ENCODE peak calls at places on chromosomes 16 and 17, in nine cellular contexts. E is heart right ventricle, A is tibial artery, S is thoracic aorta, M is uterus, J is Peyer's patch, U is AG04450, H is SK-N-SH, O is heart left ventricle. C is an unnamed sample.

GRCh38 chr16:85123891-85124635 is 11.8 kb upstream of the CIBAR2 start:
- DNase-seq in O (peak; percentile 75), U (peak; percentile 68), A (peak; percentile 91), E (peak; percentile 68), M (peak; percentile 75), H (no peak), S (peak; percentile 64), J (no peak), C (peak; percentile 61)

GRCh38 chr16:75805946-75806345 is 79.7 kb upstream of the CPHXL start:
- DNase-seq in H (no peak), M (no peak), E (no peak), U (no peak), A (no peak), J (no peak), S (no peak), O (no peak), C (no peak)

GRCh38 chr16:73432794-73433455 is 385.0 kb upstream of the ZFHX3 start:
- DNase-seq in O (no peak), H (no peak), U (no peak), J (no peak), M (no peak), A (no peak), S (no peak), E (no peak), C (no peak)

GRCh38 chr16:65059421-65059980 is 62.4 kb downstream of the CDH11 start:
- DNase-seq in M (no peak), S (no peak), O (no peak), E (no peak), J (no peak), A (no peak), U (no peak), H (no peak), C (no peak)

GRCh38 chr17:17526369-17526768 is 30.2 kb upstream of the RASD1 start:
- DNase-seq in H (no peak), O (peak; percentile 78), S (no peak), E (peak; percentile 58), M (no peak), U (no peak), J (no peak), A (no peak), C (no peak)

GRCh38 chr16:71338193-71338592 is 20.3 kb upstream of the CALB2 start:
- DNase-seq in A (no peak), U (no peak), S (no peak), J (no peak), H (no peak), M (no peak), E (no peak), O (no peak), C (no peak)

GRCh38 chr16:4266372-4266771 is 6.5 kb downstream of the TFAP4 start:
- DNase-seq in J (no peak), U (no peak), S (no peak), O (no peak), H (peak; percentile 71), A (no peak), M (no peak), E (no peak), C (no peak)

GRCh38 chr17:66915204-66915611 is 49.3 kb upstream of the CACNG4 start:
- DNase-seq in H (peak; percentile 76), E (no peak), A (no peak), M (no peak), S (no peak), U (no peak), O (no peak), J (peak; percentile 60), C (peak; percentile 57)

GRCh38 chr17:42133461-42134041 is 10.9 kb downstream of the HSPB9 start:
- DNase-seq in E (no peak), O (no peak), S (no peak), A (no peak), H (no peak), J (peak; percentile 49), U (no peak), M (no peak), C (no peak)

GRCh38 chr16:75282811-75283281 is 31.4 kb upstream of the BCAR1 start:
- DNase-seq in O (no peak), S (no peak), E (no peak), U (no peak), A (no peak), H (peak; percentile 63), M (no peak), J (no peak), C (no peak)

DNA sequence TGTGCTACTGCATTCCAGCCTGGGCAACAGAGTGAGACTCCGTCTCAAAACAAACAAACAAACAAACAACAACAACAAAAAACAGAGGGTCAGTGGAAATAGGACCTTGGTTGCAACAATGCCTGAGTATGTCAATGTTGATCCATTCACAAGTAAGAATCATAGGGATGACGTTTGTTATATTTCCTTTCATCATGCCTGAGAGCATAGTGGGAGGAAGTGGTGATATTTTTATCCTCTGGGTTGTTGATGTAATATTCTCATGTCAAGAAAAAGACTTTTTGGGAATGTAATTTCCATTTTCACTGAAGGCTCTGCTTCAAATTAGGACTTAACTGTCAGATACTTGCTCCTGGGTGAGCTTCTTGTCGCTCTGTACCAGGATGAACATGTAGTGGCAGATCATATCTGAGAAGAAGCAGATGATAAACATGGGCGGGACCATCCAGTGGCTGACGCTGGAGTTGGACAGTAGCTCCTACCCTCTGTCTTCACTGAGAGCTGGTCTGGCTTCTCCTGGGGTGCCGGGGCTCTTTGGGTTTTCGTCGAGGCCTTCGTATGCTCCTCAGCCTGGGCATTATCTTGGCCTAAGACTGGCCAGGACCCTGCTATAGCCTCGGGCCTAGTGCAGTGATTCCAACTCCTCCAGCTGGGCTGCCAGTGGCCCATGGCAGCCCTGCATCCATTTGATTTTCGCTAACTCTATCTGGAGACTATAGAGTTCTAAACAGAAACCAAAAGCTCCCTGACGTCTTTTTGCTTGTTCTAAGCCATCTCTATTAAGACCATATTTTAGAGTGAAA is 19.6 kb downstream of the CYB5B start:
- DNase-seq in U (no peak), A (no peak), H (peak; percentile 31), J (no peak), O (peak; percentile 33), S (no peak), M (peak; percentile 45), E (no peak), C (no peak)
- H3K4me3 ChIP-seq in U (peak overlapping the region; percentile 22), A (peak overlapping the region; percentile 19), H (peak overlapping the region; percentile 22), J (peak overlapping the region; percentile 8), O (peak overlapping the region; percentile 19), S (peak overlapping the region; percentile 51), M (peak overlapping the region; percentile 12), E (no peak overlapping the region), C (peak overlapping the region; percentile 13)

DNA sequence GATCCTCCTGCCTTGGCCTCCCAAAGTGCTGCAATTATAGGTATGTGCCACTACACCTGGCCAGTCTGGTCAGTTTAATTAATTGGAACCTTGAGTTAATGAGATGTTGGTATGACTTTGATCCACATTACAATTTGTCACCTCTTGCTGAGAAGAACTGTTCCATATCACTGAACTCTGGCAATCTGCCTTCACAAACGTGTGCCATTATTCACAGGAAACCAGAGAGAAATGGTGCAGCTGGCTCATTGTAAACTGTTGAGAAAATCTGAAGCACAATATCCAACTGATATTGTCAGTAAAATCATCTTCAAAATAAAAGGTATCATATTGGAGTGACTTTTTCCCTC is 39.3 kb upstream of the YPEL2 start:
- DNase-seq in H (no peak), U (no peak), A (no peak), O (no peak), J (no peak), E (no peak), S (no peak), M (no peak), C (no peak)
- TF ChIP-seq CTCF in H (no peak), U (no peak), A (no peak), O (no peak), J (no peak), E (no peak), S (no peak), M (no peak), C (no peak)

DNA sequence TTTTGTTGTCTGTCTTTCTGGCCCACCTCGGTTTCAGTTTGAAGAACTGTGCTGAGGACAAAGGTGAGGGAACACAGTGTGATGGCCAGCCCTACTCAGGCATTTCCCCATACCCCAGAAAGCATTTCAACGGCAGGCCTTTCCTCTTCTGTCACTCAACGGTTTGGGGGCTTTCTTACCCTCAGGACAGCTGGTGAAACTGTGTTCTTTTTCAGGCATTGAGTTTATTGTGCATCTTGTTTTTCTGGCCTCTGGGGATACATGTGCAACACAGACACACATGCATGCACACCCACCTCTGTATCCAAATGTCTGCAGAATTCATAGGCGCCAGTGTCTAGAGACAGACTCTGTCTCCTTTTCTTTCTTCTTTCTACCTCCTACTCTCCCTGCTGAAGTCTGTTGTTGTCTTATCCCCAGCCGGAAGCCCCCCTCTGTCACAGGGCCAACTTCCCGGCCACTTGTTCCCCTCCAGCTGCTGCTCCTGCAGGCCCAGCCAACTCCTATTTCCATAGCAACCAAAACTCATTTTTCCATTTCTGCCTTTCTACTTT is 17.0 kb downstream of the CHD9 start:
- DNase-seq in S (no peak), O (peak; percentile 91), A (peak; percentile 72), J (no peak), M (peak; percentile 64), U (no peak), H (peak; percentile 64), E (peak; percentile 93), C (peak; percentile 63)
- H3K27ac ChIP-seq in S (no peak overlapping the region), O (peak overlapping the region; percentile 65), A (peak overlapping the region; percentile 42), J (no peak overlapping the region), M (peak overlapping the region; percentile 62), U (no peak overlapping the region), H (peak overlapping the region; percentile 94), E (peak overlapping the region; percentile 79), C (peak overlapping the region; percentile 64)

GRCh38 chr17:55585629-55586028 is 74.4 kb upstream of the SMIM36 start:
- DNase-seq in H (no peak), J (no peak), S (no peak), E (no peak), O (no peak), M (no peak), A (no peak), U (no peak), C (no peak)

GRCh38 chr17:55584861-55585260 is 73.6 kb upstream of the SMIM36 start:
- DNase-seq in M (no peak), O (no peak), S (no peak), U (no peak), H (no peak), E (no peak), J (no peak), A (no peak), C (no peak)

GRCh38 chr17:55582910-55583309 is 71.7 kb upstream of the SMIM36 start:
- DNase-seq in E (no peak), H (no peak), S (no peak), U (no peak), A (no peak), O (no peak), M (no peak), J (no peak), C (no peak)

GRCh38 chr17:55587608-55588139 is 76.4 kb upstream of the SMIM36 start:
- DNase-seq in H (no peak), M (peak; percentile 70), S (no peak), O (no peak), E (peak; percentile 61), U (no peak), J (no peak), A (no peak), C (no peak)

DNA sequence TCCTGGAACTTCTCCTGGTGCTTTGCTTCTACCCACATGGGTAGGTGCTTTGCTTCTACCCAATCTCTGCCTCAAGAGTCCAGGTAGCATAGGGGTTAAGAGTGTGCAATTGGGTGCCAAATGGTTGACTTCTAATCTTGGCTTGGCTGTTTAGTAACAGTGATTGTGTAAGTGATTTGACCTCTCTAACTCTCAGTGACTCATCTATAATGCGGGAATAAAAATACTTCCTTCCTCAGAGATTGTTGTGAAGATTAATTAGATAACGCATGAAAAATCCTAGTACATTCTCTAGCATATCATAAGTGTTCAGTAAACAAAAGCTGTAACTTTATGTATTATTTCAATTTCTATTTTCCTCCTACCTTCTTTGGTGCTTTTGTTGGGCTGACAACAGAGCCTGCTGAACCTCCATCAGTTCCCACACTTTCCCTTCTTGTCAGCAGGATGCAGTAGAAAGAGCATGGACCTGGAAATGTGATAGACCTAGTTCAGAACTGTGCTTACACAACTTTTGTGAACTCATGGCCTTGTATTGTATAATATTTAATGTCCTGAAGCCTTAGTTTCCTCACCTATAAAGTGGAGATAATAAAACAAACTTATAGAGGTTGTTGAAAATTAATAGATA is 72.9 kb upstream of the SMIM36 start:
- DNase-seq in A (no peak), M (no peak), O (no peak), U (no peak), H (no peak), E (no peak), S (no peak), J (no peak), C (no peak)
- H3K4me3 ChIP-seq in A (no peak overlapping the region), M (no peak overlapping the region), O (no peak overlapping the region), U (no peak overlapping the region), H (no peak overlapping the region), E (no peak overlapping the region), S (no peak overlapping the region), J (no peak overlapping the region), C (no peak overlapping the region)

C was measured in lower lobe of right lung.